ENCODE peak calls at places on chromosome 4, in five cellular contexts. E is heart left ventricle; S is CD8-positive, alpha-beta T cell; C is progenitor cell of endocrine pancreas; B is testis. V is an unnamed sample.

GRCh38 chr4:71338846-71339593 is at the start of gene SLC4A4:
- DNase-seq in E (no peak), S (no peak), C (no peak), B (no peak), V (no peak)

GRCh38 chr4:67291639-67292038 is 253.7 kb downstream of the CENPC start:
- DNase-seq in E (no peak), S (no peak), C (no peak), B (no peak), V (no peak)

GRCh38 chr4:93791570-93792195 is 36.9 kb upstream of the ATOH1 start:
- DNase-seq in E (no peak), S (no peak), C (peak; percentile 42), B (peak; percentile 77), V (peak; percentile 17)

GRCh38 chr4:146582864-146583263 is 55.8 kb upstream of the POU4F2 start:
- DNase-seq in E (no peak), S (no peak), C (no peak), B (no peak), V (no peak)

GRCh38 chr4:2138846-2139500 is 79.8 kb downstream of the NAT8L start:
- DNase-seq in E (no peak), S (no peak), C (no peak), B (no peak), V (no peak)

GRCh38 chr4:44738615-44739014 is 12.3 kb upstream of the GNPDA2 start:
- DNase-seq in E (no peak), S (no peak), C (no peak), B (no peak), V (no peak)

GRCh38 chr4:3721627-3722026 is 44.6 kb upstream of the ADRA2C start:
- DNase-seq in E (no peak), S (no peak), C (no peak), B (no peak), V (no peak)

GRCh38 chr4:35102111-35102510 is 1142.2 kb downstream of the ARAP2 start:
- DNase-seq in E (no peak), S (no peak), C (no peak), B (no peak), V (no peak)

GRCh38 chr4:109406337-109406931 is 27.2 kb upstream of the SEC24B start:
- DNase-seq in E (no peak), S (no peak), C (no peak), B (peak; percentile 49), V (no peak)

GRCh38 chr4:99202536-99202935 is 16.5 kb downstream of the ADH6 start:
- DNase-seq in E (no peak), S (no peak), C (no peak), B (peak; percentile 46), V (no peak)

GRCh38 chr4:47031713-47032404 is 492 bp downstream of the GABRB1 start:
- DNase-seq in E (no peak), S (no peak), C (peak; percentile 9), B (no peak), V (no peak)

GRCh38 chr4:101356928-101357327 is 9.6 kb upstream of the PPP3CA start:
- DNase-seq in E (no peak), S (no peak), C (no peak), B (no peak), V (no peak)

GRCh38 chr4:153676984-153677383 is 7.1 kb upstream of the TLR2 start:
- DNase-seq in E (no peak), S (no peak), C (no peak), B (no peak), V (no peak)

GRCh38 chr4:91427171-91427570 is 876.6 kb upstream of the GRID2 start:
- DNase-seq in E (no peak), S (no peak), C (no peak), B (no peak), V (no peak)

GRCh38 chr4:4642201-4643025 is 100.6 kb upstream of the STX18 start:
- DNase-seq in E (no peak), S (no peak), C (no peak), B (no peak), V (no peak)

GRCh38 chr4:165464813-165465381 is 86.1 kb downstream of the CPE start:
- DNase-seq in E (no peak), S (no peak), C (no peak), B (peak; percentile 43), V (no peak)

GRCh38 chr4:5256416-5256815 is 205.1 kb downstream of the STK32B start:
- DNase-seq in E (no peak), S (no peak), C (no peak), B (no peak), V (no peak)

GRCh38 chr4:64250488-64250887 is 158.8 kb downstream of the TECRL start:
- DNase-seq in E (no peak), S (no peak), C (no peak), B (no peak), V (no peak)

GRCh38 chr4:128812360-128812958 is 3.0 kb downstream of the JADE1 start:
- DNase-seq in E (no peak), S (no peak), C (peak; percentile 40), B (peak; percentile 63), V (no peak)

GRCh38 chr4:40231464-40231863 is 34.6 kb downstream of the RHOH start:
- DNase-seq in E (no peak), S (no peak), C (no peak), B (no peak), V (no peak)

GRCh38 chr4:40225497-40225896 is 28.7 kb downstream of the RHOH start:
- DNase-seq in E (no peak), S (no peak), C (no peak), B (no peak), V (no peak)

GRCh38 chr4:40227284-40227683 is 30.5 kb downstream of the RHOH start:
- DNase-seq in E (no peak), S (no peak), C (no peak), B (no peak), V (no peak)

GRCh38 chr4:40232610-40233009 is 35.8 kb downstream of the RHOH start:
- DNase-seq in E (no peak), S (no peak), C (no peak), B (no peak), V (no peak)

GRCh38 chr4:40228497-40229365 is 31.9 kb downstream of the RHOH start:
- DNase-seq in E (no peak), S (no peak), C (no peak), B (no peak), V (no peak)
- TF ChIP-seq CTCF in E (peak; percentile 23), S (peak; percentile 42), C (peak; percentile 38), B (peak; percentile 34), V (no peak)

GRCh38 chr4:74097631-74098550 is 1.1 kb downstream of the CXCL2 start:
- DNase-seq in E (no peak), S (no peak), C (no peak), B (no peak), V (no peak)

GRCh38 chr4:74095482-74095881 is 3.5 kb downstream of the CXCL2 start:
- DNase-seq in E (no peak), S (no peak), C (no peak), B (no peak), V (no peak)

GRCh38 chr4:74097161-74097560 is 1.8 kb downstream of the CXCL2 start:
- DNase-seq in E (no peak), S (no peak), C (no peak), B (no peak), V (no peak)

GRCh38 chr4:74095886-74096264 is 3.1 kb downstream of the CXCL2 start:
- DNase-seq in E (no peak), S (no peak), C (no peak), B (no peak), V (no peak)

DNA sequence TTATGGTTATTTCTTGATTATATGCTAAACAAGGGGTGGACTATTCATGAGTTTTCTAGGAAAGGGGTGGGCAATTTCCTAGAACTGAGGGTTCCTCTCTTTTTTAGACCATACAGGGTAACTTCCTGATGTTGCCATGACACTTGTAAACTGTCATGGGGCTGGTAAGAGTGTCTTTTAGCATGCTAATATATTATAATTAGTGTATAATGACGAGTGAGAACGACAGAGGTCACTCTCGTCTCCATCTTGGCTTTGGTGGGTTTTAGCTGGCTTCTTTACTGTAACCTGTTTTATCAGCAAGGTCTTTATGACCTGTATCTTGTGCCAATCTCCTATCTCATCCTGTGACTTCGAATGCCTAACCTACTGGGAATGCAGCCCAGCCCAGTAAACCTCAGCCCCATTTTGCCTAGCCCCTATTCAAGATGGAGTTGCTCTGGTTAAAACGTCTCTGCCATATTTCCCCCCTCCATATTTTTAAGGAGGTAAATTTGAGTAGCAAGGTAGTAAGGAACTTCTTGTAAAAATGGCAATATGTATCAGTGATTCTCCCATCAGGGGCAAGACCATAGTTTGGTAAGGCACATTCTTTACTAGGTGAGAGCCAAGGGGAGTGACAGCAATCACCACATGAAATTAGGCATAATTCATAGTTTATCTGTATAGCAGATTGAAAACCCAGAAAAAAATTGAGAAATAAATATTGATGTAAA is 2.6 kb downstream of the CXCL2 start:
- DNase-seq in E (no peak), S (no peak), C (no peak), B (no peak), V (no peak)
- TF ChIP-seq CTCF in E (no peak), S (no peak), C (no peak), B (no peak), V (no peak)

GRCh38 chr4:121991968-121992367 is 40.1 kb upstream of the TRPC3 start:
- DNase-seq in E (no peak), S (no peak), C (no peak), B (no peak), V (no peak)
- TF ChIP-seq CTCF in E (no peak), S (no peak), C (no peak), B (no peak), V (no peak)

GRCh38 chr4:170198742-170199141 is 109.0 kb upstream of the AADAT start:
- DNase-seq in E (no peak), S (no peak), C (no peak), B (no peak), V (no peak)
- TF ChIP-seq CTCF in E (no peak), S (no peak), C (peak; percentile 47), B (no peak), V (no peak)

GRCh38 chr4:176964116-176964691 is 171.5 kb upstream of the VEGFC start:
- DNase-seq in E (no peak), S (no peak), C (no peak), B (no peak), V (no peak)
- TF ChIP-seq CTCF in E (peak; percentile 18), S (no peak), C (no peak), B (peak; percentile 10), V (no peak)

V was measured in psoas muscle.